ENCODE peak calls at places on chromosomes 2 and 18, in ten cellular contexts. Y is stomach, B is transverse colon, D is uterus, S is HCT116, E is body of pancreas, I is sigmoid colon, P is breast epithelium, T is A549, C is thyroid gland. H is an unnamed sample.

GRCh38 chr2:111662771-111663470 is 221.1 kb downstream of the ANAPC1 start:
- DNase-seq in Y (no peak), C (no peak), D (no peak), P (no peak), T (no peak), B (peak), S (no peak), I (no peak), E (no peak), H (peak)

GRCh38 chr18:55003695-55004094 is 44.4 kb upstream of the CCDC68 start:
- DNase-seq in C (no peak), I (no peak), E (no peak), Y (no peak), T (no peak), P (no peak), D (no peak), S (no peak), B (no peak), H (no peak)

GRCh38 chr2:1563943-1564342 is 150.7 kb downstream of the TPO start:
- DNase-seq in T (no peak), D (no peak), C (no peak), P (no peak), Y (no peak), S (no peak), E (no peak), I (no peak), B (no peak), H (no peak)

GRCh38 chr18:57353940-57354461 is 1.6 kb downstream of the ST8SIA3 start:
- DNase-seq in I (no peak), C (peak), D (no peak), Y (no peak), B (no peak), E (peak), S (no peak), T (peak), P (no peak), H (no peak)

GRCh38 chr2:185372188-185372587 is 366.4 kb upstream of the FSIP2 start:
- DNase-seq in B (peak), S (no peak), C (no peak), P (no peak), I (no peak), T (no peak), Y (no peak), D (no peak), E (peak), H (no peak)

GRCh38 chr18:58578835-58579560 is 49.9 kb downstream of the ALPK2 start:
- DNase-seq in B (no peak), I (no peak), S (no peak), T (peak), P (no peak), Y (no peak), C (no peak), E (no peak), D (no peak), H (no peak)

GRCh38 chr18:27033722-27034121 is 151.4 kb downstream of the CHST9 start:
- DNase-seq in E (no peak), T (no peak), Y (no peak), D (no peak), I (no peak), C (no peak), B (no peak), S (no peak), P (no peak), H (no peak)

GRCh38 chr18:49581369-49581768 is 19.5 kb downstream of the LIPG start:
- DNase-seq in B (no peak), C (no peak), Y (no peak), P (no peak), T (no peak), D (no peak), S (no peak), I (no peak), E (no peak), H (no peak)

GRCh38 chr2:113034016-113034415 is 18.7 kb downstream of the IL36B start:
- DNase-seq in T (no peak), S (no peak), E (no peak), Y (no peak), B (no peak), C (no peak), D (no peak), I (no peak), P (no peak), H (no peak)

GRCh38 chr2:121748202-121748601 is 7.2 kb upstream of the TSN start:
- DNase-seq in D (no peak), C (no peak), E (no peak), P (no peak), B (no peak), T (no peak), Y (no peak), I (no peak), S (peak), H (no peak)

GRCh38 chr2:206164261-206164862 is 4.7 kb downstream of the EEF1B2 start:
- DNase-seq in I (no peak), S (no peak), P (no peak), T (no peak), Y (no peak), B (peak), D (peak), E (peak), C (no peak), H (no peak)

GRCh38 chr18:34926683-34927082 is 114.5 kb upstream of the MAPRE2 start:
- DNase-seq in I (no peak), S (no peak), D (no peak), P (no peak), Y (no peak), T (no peak), E (no peak), B (no peak), C (no peak), H (no peak)

GRCh38 chr18:5895886-5896740 is 791 bp upstream of the TMEM200C start:
- DNase-seq in B (no peak), P (peak), D (no peak), S (no peak), T (no peak), E (peak), Y (no peak), I (peak), C (peak), H (peak)

GRCh38 chr2:212176151-212176550 is 362.5 kb downstream of the ERBB4 start:
- DNase-seq in B (no peak), E (no peak), P (no peak), D (no peak), I (no peak), Y (no peak), T (no peak), C (no peak), S (no peak), H (no peak)

GRCh38 chr2:241901500-241902351 is 32.2 kb downstream of the RTP5 start:
- DNase-seq in P (no peak), S (no peak), B (no peak), Y (peak), D (peak), T (no peak), E (peak), I (no peak), C (peak), H (no peak)

GRCh38 chr2:6074303-6074702 is 382.1 kb downstream of the SOX11 start:
- DNase-seq in I (no peak), C (no peak), P (no peak), B (no peak), S (no peak), Y (no peak), E (no peak), D (no peak), T (no peak), H (no peak)

GRCh38 chr2:202064206-202064880 is 8.7 kb upstream of the KIAA2012 start:
- DNase-seq in B (no peak), Y (no peak), P (no peak), D (peak), C (peak), I (no peak), T (no peak), E (no peak), S (no peak), H (peak)

GRCh38 chr2:119552902-119553301 is 8.7 kb downstream of the CFAP221 start:
- DNase-seq in P (no peak), S (no peak), T (no peak), E (no peak), I (no peak), B (no peak), C (no peak), Y (no peak), D (no peak), H (no peak)

GRCh38 chr2:105929506-105929905 is 184.8 kb downstream of the NCK2 start:
- DNase-seq in D (no peak), I (no peak), T (no peak), E (peak), Y (peak), P (no peak), C (peak), B (peak), S (no peak), H (no peak)

GRCh38 chr18:13676499-13676898 is 49.9 kb downstream of the FAM210A start:
- DNase-seq in Y (no peak), B (no peak), I (no peak), E (no peak), P (no peak), S (no peak), T (no peak), C (no peak), D (no peak), H (no peak)

GRCh38 chr2:95232232-95232631 is 24.9 kb downstream of the ZNF892 start:
- DNase-seq in C (peak), T (no peak), P (no peak), B (no peak), E (no peak), I (no peak), D (no peak), S (no peak), Y (no peak), H (no peak)

DNA sequence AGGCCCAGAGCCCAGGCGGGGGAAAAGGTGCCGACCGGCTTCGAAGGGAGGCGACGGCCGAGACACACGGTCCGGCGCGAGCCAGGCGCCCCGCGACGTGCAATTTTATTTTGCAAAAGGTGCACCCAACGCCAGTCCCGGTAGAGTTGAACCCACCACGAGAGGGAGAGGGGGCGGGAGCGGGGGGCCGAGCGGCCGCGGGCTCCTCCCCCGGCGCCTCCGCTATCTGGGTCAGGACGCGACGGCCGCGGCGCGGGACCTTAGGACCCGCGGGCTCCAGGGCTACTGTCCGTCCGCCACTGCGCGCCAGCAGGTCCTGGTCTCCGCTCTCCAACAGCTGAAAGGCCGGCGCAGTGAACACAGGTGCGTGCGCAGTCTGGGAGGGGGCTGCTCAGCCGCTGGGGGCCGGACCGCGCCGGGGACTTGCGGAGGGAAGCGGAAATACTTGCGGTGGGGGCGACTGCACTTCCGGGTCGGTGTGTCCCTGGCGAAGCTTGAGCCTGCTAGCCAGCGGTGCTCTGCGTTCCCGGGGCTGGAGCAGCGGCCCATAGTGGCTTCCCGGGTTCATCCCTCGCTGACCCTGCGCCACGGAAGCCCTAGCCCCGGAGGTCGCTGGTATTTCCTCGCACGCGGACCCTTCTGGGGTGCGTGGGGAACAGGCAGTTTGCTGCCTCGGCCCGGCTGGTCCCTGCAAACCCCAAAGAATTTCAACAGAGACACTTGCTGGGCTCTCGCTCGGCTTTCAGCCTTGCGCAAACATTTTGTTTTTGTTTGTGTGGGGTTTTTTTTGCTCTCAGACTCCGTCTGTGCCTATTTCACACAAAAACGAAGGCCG is at the start of gene RMDN2:
- DNase-seq in E (peak), P (peak), C (peak), S (peak), Y (peak), I (peak), D (peak), B (peak), T (peak), H (peak)
- TF ChIP-seq POLR2A in E (peak), P (peak), C (peak), S (peak), Y (peak), I (peak), D (peak), B (peak), T (peak), H (peak)

DNA sequence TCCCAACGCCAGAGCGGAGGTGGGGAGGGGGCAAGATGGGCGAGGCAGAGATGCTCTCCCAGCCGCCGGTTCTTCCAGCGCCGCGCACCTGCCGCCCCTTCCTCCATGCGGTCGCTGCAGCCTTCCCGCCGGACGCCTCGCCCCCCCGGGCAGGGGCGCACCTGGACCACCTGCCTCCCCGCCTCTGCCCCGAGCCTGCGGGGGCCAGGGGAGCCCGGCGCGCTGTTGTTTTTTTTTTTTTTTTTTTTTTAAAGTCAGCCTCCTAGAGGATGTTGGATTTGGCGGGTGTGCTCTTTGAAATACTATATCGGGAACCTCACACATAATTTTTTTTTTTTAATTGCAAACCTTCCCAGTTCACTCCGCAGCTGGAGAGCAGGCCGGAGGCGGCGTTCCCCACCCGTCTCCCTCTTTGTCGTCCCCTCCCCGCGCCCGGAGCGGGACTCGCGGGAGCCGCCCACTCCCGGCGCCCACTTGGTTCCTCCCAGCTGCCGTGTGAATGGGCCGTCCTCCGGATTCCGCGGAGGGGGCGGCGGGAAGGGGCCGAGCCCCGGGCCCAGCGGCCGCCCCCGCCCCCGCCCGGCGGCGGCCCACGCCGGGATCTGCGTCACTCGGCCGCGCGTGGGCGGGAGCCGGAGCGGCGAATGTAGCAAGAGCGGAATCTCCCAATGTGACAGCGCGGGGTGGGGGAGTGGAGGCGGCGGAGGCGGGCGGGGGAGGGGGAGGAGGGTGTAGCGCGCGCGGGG is 421 bp upstream of the NAB1 start:
- DNase-seq in B (peak), S (peak), C (peak), P (peak), T (peak), I (peak), D (peak), E (peak), Y (peak), H (peak)
- TF ChIP-seq POLR2A in B (peak), S (no peak), C (peak), P (no peak), T (peak), I (peak), D (no peak), E (peak), Y (no peak), H (peak)

GRCh38 chr2:20081841-20082240 is 30.4 kb upstream of the LAPTM4A start:
- DNase-seq in P (no peak), D (no peak), S (no peak), Y (no peak), I (no peak), B (no peak), C (no peak), T (no peak), E (no peak), H (no peak)
- TF ChIP-seq POLR2A in P (no peak), D (no peak), S (no peak), Y (no peak), I (no peak), B (no peak), C (no peak), T (no peak), E (no peak), H (no peak)

GRCh38 chr18:2979027-2979570 is 33.8 kb downstream of the LPIN2 start:
- DNase-seq in T (no peak), I (no peak), E (peak), C (no peak), B (no peak), Y (no peak), D (no peak), S (no peak), P (no peak), H (no peak)

GRCh38 chr18:2981212-2981728 is 31.7 kb downstream of the LPIN2 start:
- DNase-seq in B (no peak), C (no peak), P (no peak), Y (no peak), S (no peak), E (no peak), I (no peak), D (no peak), T (peak), H (peak)

GRCh38 chr18:2978626-2979025 is 34.3 kb downstream of the LPIN2 start:
- DNase-seq in S (no peak), P (no peak), E (no peak), C (no peak), I (no peak), D (no peak), T (peak), B (no peak), Y (no peak), H (peak)

GRCh38 chr18:2979871-2980606 is 32.9 kb downstream of the LPIN2 start:
- DNase-seq in T (no peak), C (peak), E (no peak), B (no peak), S (no peak), P (no peak), Y (no peak), D (no peak), I (no peak), H (no peak)

GRCh38 chr18:2980607-2980923 is 32.4 kb downstream of the LPIN2 start:
- DNase-seq in P (no peak), B (no peak), C (no peak), Y (no peak), I (no peak), D (no peak), T (no peak), E (no peak), S (no peak), H (no peak)
- TF ChIP-seq POLR2A in P (no peak), B (no peak), C (no peak), Y (no peak), I (no peak), D (no peak), T (no peak), E (no peak), S (no peak), H (no peak)

GRCh38 chr18:31497711-31498449 is at the start of gene DSG2:
- DNase-seq in T (peak), I (peak), D (peak), E (peak), C (peak), S (no peak), P (peak), B (peak), Y (peak), H (peak)

GRCh38 chr18:31500161-31500688 is 2.2 kb downstream of the DSG2 start:
- DNase-seq in B (peak), Y (no peak), C (no peak), T (no peak), D (no peak), E (no peak), I (no peak), S (no peak), P (no peak), H (no peak)

GRCh38 chr18:31497404-31497710 is 620 bp upstream of the DSG2 start:
- DNase-seq in S (no peak), D (no peak), B (peak), T (no peak), P (no peak), C (no peak), I (no peak), E (no peak), Y (no peak), H (no peak)

GRCh38 chr18:31499157-31499524 is 1.2 kb downstream of the DSG2 start:
- DNase-seq in B (no peak), I (no peak), Y (no peak), E (no peak), C (no peak), D (no peak), P (no peak), S (no peak), T (no peak), H (no peak)

DNA sequence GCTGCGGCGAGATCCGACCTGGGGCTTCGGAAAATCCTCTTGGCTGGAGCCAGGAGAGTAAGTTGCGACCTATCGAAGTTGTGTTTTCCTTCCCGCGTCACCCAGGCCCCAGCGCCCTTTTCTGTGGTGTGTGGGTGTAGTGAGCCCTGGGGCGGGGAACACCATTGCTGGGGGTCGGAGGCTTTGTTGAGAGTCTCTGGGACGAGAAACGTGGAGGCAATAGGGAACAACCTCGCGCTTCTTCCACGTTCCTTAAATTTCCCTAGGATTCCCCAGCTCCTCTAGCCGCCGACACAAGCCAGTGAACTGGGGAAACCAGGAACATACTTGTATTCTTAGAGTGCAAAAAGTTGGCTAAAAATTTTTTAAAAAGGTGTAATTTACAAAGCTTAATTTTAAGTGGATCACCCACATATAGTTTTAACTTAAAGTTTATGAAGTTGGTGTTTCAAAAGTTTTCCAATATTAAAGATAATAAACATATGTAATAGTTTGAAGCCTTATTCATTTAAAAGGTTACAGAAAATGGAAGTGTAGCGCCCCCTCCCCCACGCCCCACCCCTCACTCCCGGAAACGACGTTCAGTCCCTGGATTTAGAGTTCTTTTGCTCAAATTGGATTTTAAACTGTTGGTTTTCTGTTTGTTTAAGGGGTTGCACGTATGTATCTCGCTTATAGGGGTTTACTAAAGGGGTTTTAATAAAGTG is 626 bp downstream of the DSG2 start:
- DNase-seq in B (peak), P (no peak), T (no peak), E (peak), Y (no peak), I (no peak), S (no peak), D (no peak), C (peak), H (no peak)
- TF ChIP-seq POLR2A in B (no peak), P (no peak), T (no peak), E (no peak), Y (no peak), I (no peak), S (no peak), D (no peak), C (no peak), H (no peak)

DNA sequence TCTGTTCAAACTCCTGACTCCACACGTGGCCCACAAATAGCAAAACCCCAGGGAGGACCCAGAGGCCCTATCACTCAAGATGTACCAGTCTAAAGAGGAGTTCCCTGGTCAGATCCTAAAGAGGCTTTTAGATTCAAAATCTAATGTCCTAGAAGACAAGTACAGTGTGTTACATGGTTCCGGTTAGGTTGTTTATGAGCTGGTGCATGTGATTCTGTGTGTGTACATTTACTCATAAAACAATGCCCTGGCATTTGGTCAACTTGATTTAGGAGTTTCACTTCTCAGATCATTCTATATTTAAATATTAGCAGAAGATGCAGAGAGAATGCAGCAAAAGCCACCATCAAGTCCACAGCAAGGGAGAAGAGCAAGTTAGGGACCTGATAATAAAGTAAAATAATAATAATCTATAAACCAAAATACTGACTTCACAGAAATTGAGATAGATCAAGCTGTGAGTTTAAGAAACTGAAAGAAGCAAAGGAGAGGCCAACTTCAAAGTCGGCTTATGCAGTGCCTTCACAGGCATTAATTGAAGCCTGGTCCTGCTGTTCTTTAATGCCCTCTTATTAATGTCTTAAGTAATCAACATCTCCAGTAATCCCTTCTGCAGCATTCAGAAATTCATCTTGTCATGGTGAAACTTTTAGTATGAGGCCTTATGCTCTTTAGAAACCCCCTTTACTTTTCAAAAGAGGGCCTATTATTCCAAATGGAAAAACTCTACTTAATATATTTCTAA is 4.2 kb upstream of the AP1S3 start:
- DNase-seq in I (no peak), S (no peak), P (no peak), T (no peak), D (no peak), E (no peak), C (no peak), Y (no peak), B (no peak), H (no peak)
- TF ChIP-seq POLR2A in I (no peak), S (no peak), P (no peak), T (no peak), D (no peak), E (no peak), C (no peak), Y (no peak), B (no peak), H (no peak)